ENCODE peak calls at places on chromosomes 7 and 10, in six cellular contexts. Y, S, G, H, K and U are unnamed samples.

GRCh38 chr7:74477188-74477587 is 23.5 kb downstream of the GTF2IRD1 start:
- DNase-seq in H (no peak), K (no peak), Y (no peak), G (no peak), S (no peak), U (no peak)

GRCh38 chr7:154631162-154631561 is 371.8 kb downstream of the PAXIP1 start:
- DNase-seq in S (no peak), K (no peak), H (no peak), Y (no peak), G (no peak), U (no peak)

GRCh38 chr7:153584132-153584531 is 468.1 kb upstream of the DPP6 start:
- DNase-seq in H (no peak), K (no peak), S (no peak), Y (no peak), G (no peak), U (no peak)

GRCh38 chr7:116776046-116776445 is 86.3 kb upstream of the CAPZA2 start:
- DNase-seq in G (no peak), Y (no peak), H (no peak), K (no peak), S (no peak), U (no peak)

GRCh38 chr7:135938086-135938485 is 39.1 kb downstream of the MTPN start:
- DNase-seq in G (no peak), S (no peak), Y (no peak), K (no peak), H (no peak), U (no peak)

GRCh38 chr7:73811760-73812168 is 19.0 kb upstream of the CLDN4 start:
- DNase-seq in Y (no peak), H (no peak), S (peak; percentile 69), K (peak; percentile 85), G (peak; percentile 51), U (no peak)

GRCh38 chr7:47602272-47603004 is 20.5 kb upstream of the TNS3 start:
- DNase-seq in G (peak; percentile 50), Y (no peak), H (no peak), K (no peak), S (no peak), U (no peak)

GRCh38 chr7:132865766-132866531 is 215.9 kb downstream of the CHCHD3 start:
- DNase-seq in S (no peak), K (no peak), G (no peak), H (no peak), Y (no peak), U (no peak)

GRCh38 chr10:112296908-112297331 is 13.7 kb downstream of the TECTB start:
- DNase-seq in Y (no peak), K (no peak), S (no peak), G (no peak), H (no peak), U (no peak)

GRCh38 chr10:112919721-112920120 is 30.3 kb upstream of the TCF7L2 start:
- DNase-seq in S (no peak), Y (no peak), K (peak; percentile 9), G (peak; percentile 89), H (no peak), U (no peak)

GRCh38 chr10:19816420-19817250 is at the start of gene PLXDC2:
- DNase-seq in Y (no peak), S (peak; percentile 4), K (peak; percentile 84), H (peak; percentile 52), G (peak; percentile 2), U (no peak)

GRCh38 chr10:63409465-63410027 is 56.2 kb downstream of the JMJD1C start:
- DNase-seq in S (no peak), Y (no peak), H (no peak), K (no peak), G (peak; percentile 70), U (no peak)

GRCh38 chr10:126468876-126469643 is 80.8 kb upstream of the ADAM12 start:
- DNase-seq in G (no peak), K (no peak), H (no peak), Y (no peak), S (no peak), U (no peak)

GRCh38 chr7:74148491-74148890 is 25.7 kb upstream of the EIF4H start:
- DNase-seq in S (no peak), K (no peak), Y (no peak), G (no peak), H (no peak), U (no peak)

GRCh38 chr7:117667456-117667855 is 187.6 kb downstream of the CFTR start:
- DNase-seq in S (no peak), K (no peak), G (no peak), Y (no peak), H (no peak), U (no peak)

GRCh38 chr10:112375721-112376577 is 2.0 kb downstream of the ACSL5 start:
- DNase-seq in Y (peak; percentile 66), H (no peak), G (peak; percentile 54), S (peak; percentile 46), K (no peak), U (peak; percentile 34)

GRCh38 chr7:40356312-40356711 is 221.5 kb downstream of the SUGCT start:
- DNase-seq in G (no peak), K (no peak), S (no peak), H (no peak), Y (no peak), U (no peak)

GRCh38 chr10:132360766-132361447 is 28.9 kb downstream of the LRRC27 start:
- DNase-seq in K (peak; percentile 82), Y (no peak), S (peak; percentile 54), H (no peak), G (no peak), U (no peak)

GRCh38 chr7:136869006-136869961 is 832 bp downstream of the CHRM2 start:
- DNase-seq in K (no peak), G (peak; percentile 33), S (no peak), Y (no peak), H (no peak), U (no peak)

GRCh38 chr10:6223981-6224380 is 21.2 kb downstream of the PFKFB3 start:
- DNase-seq in K (no peak), S (no peak), H (no peak), G (no peak), Y (no peak), U (no peak)

GRCh38 chr7:120445276-120445675 is 172.3 kb downstream of the KCND2 start:
- DNase-seq in G (no peak), Y (no peak), S (no peak), K (no peak), H (no peak), U (no peak)

GRCh38 chr7:12770227-12770975 is 83.0 kb downstream of the ARL4A start:
- DNase-seq in H (no peak), Y (no peak), G (no peak), S (no peak), K (no peak), U (no peak)

GRCh38 chr10:123934846-123935245 is 43.2 kb upstream of the CPXM2 start:
- DNase-seq in S (no peak), Y (no peak), G (no peak), K (no peak), H (no peak), U (no peak)

GRCh38 chr7:126972571-126972970 is 280.2 kb downstream of the GRM8 start:
- DNase-seq in H (no peak), G (no peak), K (no peak), Y (no peak), S (no peak), U (no peak)

GRCh38 chr7:82605247-82605864 is 161.8 kb upstream of the CACNA2D1 start:
- DNase-seq in G (peak; percentile 37), H (peak; percentile 9), K (no peak), Y (peak; percentile 48), S (peak; percentile 5), U (peak; percentile 36)

GRCh38 chr10:18145652-18146051 is 5.4 kb downstream of the CACNB2 start:
- DNase-seq in H (no peak), S (no peak), G (peak; percentile 45), Y (no peak), K (no peak), U (no peak)

GRCh38 chr10:3102721-3103410 is 35.5 kb downstream of the PFKP start:
- DNase-seq in S (no peak), Y (no peak), K (no peak), G (no peak), H (no peak), U (peak; percentile 20)

GRCh38 chr7:143407296-143408246 is 1.1 kb downstream of the EPHA1 start:
- DNase-seq in Y (peak; percentile 24), K (no peak), S (no peak), G (no peak), H (no peak), U (no peak)

GRCh38 chr10:51999089-51999488 is 299.7 kb upstream of the CSTF2T start:
- DNase-seq in G (no peak), K (no peak), S (no peak), Y (no peak), H (no peak), U (no peak)

GRCh38 chr10:133100706-133101463 is 13.2 kb downstream of the ADGRA1 start:
- DNase-seq in G (no peak), K (no peak), H (no peak), Y (no peak), S (peak; percentile 42), U (no peak)